ENCODE peak calls at places on chromosomes 5 and 9, in eight cellular contexts. A, U, Z, L, S, P, Y and G are unnamed samples.
A peak's percentile ranks its signal among the peaks of the same experiment; 100 is the strongest.

GRCh38 chr5:177537389-177538361 is 16.7 kb downstream of the FAM193B start:
- DNase-seq in A (no peak), P (peak; percentile 60), S (peak; percentile 67), Z (peak; percentile 40), L (no peak), Y (no peak), U (no peak), G (peak; percentile 78)

GRCh38 chr5:165881259-165881658 is 2375.8 kb downstream of the MAT2B start:
- DNase-seq in A (no peak), S (no peak), P (no peak), U (no peak), L (no peak), Z (no peak), Y (no peak), G (no peak)

GRCh38 chr5:68528877-68529276 is 313.3 kb downstream of the PIK3R1 start:
- DNase-seq in Z (no peak), A (no peak), Y (no peak), U (no peak), P (peak; percentile 10), S (peak; percentile 57), L (no peak), G (no peak)

GRCh38 chr5:82105457-82105856 is 133.6 kb downstream of the ATG10 start:
- DNase-seq in Y (no peak), S (no peak), U (no peak), A (no peak), P (peak; percentile 46), L (no peak), Z (no peak), G (peak; percentile 25)

GRCh38 chr9:114431770-114432169 is 44.0 kb upstream of the AKNA start:
- DNase-seq in P (no peak), A (peak; percentile 31), Y (no peak), S (no peak), L (no peak), Z (no peak), U (no peak), G (no peak)

GRCh38 chr5:134007581-134008256 is 2.9 kb upstream of the VDAC1 start:
- DNase-seq in Y (no peak), U (no peak), L (no peak), P (no peak), A (no peak), Z (no peak), S (no peak), G (peak; percentile 39)

GRCh38 chr9:69603656-69604055 is 68.5 kb downstream of the APBA1 start:
- DNase-seq in S (no peak), Y (no peak), L (no peak), P (no peak), U (no peak), A (no peak), Z (no peak), G (no peak)

GRCh38 chr5:174045470-174046025 is at the start of gene NSG2:
- DNase-seq in U (peak; percentile 74), A (peak; percentile 86), P (peak; percentile 60), L (peak; percentile 81), Z (peak; percentile 64), Y (peak; percentile 62), S (peak; percentile 91), G (peak; percentile 95)

GRCh38 chr5:19771174-19771835 is 216.7 kb downstream of the CDH18 start:
- DNase-seq in Y (no peak), L (no peak), S (peak; percentile 43), A (no peak), P (peak; percentile 38), U (no peak), Z (no peak), G (peak; percentile 20)

GRCh38 chr5:154756871-154757646 is 1.9 kb downstream of the LARP1 start:
- DNase-seq in P (peak; percentile 17), A (peak; percentile 91), S (no peak), Z (peak; percentile 53), Y (no peak), L (peak; percentile 48), U (peak; percentile 59), G (peak; percentile 46)

GRCh38 chr5:142719836-142720330 is 34.0 kb upstream of the FGF1 start:
- DNase-seq in S (no peak), P (no peak), U (no peak), L (no peak), A (no peak), Z (no peak), Y (no peak), G (no peak)

GRCh38 chr9:88551546-88552137 is 16.7 kb downstream of the NXNL2 start:
- DNase-seq in Y (no peak), P (no peak), Z (no peak), S (no peak), A (no peak), L (no peak), U (no peak), G (no peak)

GRCh38 chr5:6603643-6604042 is 29.2 kb downstream of the NSUN2 start:
- DNase-seq in P (no peak), A (no peak), Z (no peak), Y (peak; percentile 42), U (no peak), L (no peak), S (no peak), G (peak; percentile 33)

GRCh38 chr5:132746592-132747063 is 598 bp upstream of the CCNI2 start:
- DNase-seq in A (no peak), Z (peak; percentile 66), U (no peak), P (peak; percentile 53), Y (no peak), L (peak; percentile 54), S (no peak), G (peak; percentile 42)

GRCh38 chr5:65198777-65199120 is 283.0 kb downstream of the ADAMTS6 start:
- DNase-seq in Z (no peak), U (no peak), L (no peak), S (peak; percentile 97), P (peak; percentile 98), Y (no peak), A (no peak), G (peak; percentile 96)

DNA sequence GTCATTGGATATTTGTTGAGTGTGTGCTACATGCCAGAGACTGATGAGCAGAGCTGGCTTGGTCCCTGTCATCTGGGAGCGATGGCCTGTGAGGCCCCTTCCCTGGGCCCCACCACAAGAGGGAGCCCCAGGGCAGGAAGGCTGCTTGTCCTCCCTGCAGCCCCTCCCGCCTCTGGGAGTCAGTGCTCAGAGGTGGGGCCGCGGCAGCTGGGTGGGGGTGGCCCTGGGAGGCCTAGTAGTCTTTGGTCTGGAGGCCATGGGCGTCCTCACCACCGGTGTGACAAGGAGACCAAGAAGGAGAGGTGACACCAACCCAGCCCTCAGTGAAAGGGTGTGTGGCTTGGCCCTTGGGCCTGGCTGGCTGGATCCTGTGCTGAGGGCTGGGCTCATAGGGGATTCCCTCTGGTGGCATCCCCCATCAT is 166.4 kb downstream of the GAPVD1 start:
- DNase-seq in Z (no peak), S (no peak), U (peak; percentile 46), A (no peak), L (peak; percentile 36), P (no peak), Y (no peak), G (peak; percentile 15)
- TF ChIP-seq CTCF in Z (peak; percentile 26), S (peak; percentile 43), U (peak; percentile 84), A (no peak), L (peak; percentile 17), P (peak; percentile 58), Y (peak; percentile 52), G (peak; percentile 68)

GRCh38 chr5:128538249-128539037 is 398 bp upstream of the FBN2 start:
- DNase-seq in Z (peak; percentile 37), S (peak; percentile 84), U (peak; percentile 3), P (peak; percentile 39), L (no peak), A (no peak), Y (no peak), G (peak; percentile 88)
- H3K4me3 ChIP-seq in Z (peak overlapping the region; percentile 21), S (peak overlapping the region; percentile 73), U (peak overlapping the region; percentile 58), P (peak overlapping the region; percentile 62), L (peak overlapping the region; percentile 43), A (peak overlapping the region; percentile 34), Y (peak overlapping the region; percentile 59), G (peak overlapping the region; percentile 81)

GRCh38 chr5:103441523-103441922 is 121.1 kb downstream of the NUDT12 start:
- DNase-seq in P (peak; percentile 7), L (no peak), Z (no peak), A (no peak), Y (no peak), S (no peak), U (no peak), G (no peak)
- TF ChIP-seq CTCF in P (peak; percentile 26), L (no peak), Z (no peak), A (no peak), Y (no peak), S (peak; percentile 18), U (peak; percentile 35), G (peak; percentile 16)

GRCh38 chr5:72178910-72179815 is 71.9 kb downstream of the MAP1B start:
- DNase-seq in P (peak; percentile 61), A (peak; percentile 95), S (peak; percentile 94), L (no peak), Y (peak; percentile 87), Z (peak; percentile 26), U (no peak), G (peak; percentile 92)
- H3K4me3 ChIP-seq in P (no peak overlapping the region), A (no peak overlapping the region), S (peak overlapping the region; percentile 2), L (peak overlapping the region; percentile 9), Y (peak overlapping the region; percentile 25), Z (no peak overlapping the region), U (no peak overlapping the region), G (peak overlapping the region; percentile 26)